ENCODE peak calls at places on chromosome 15, in nine cellular contexts. One of them, this sample, is unnamed.

GRCh38 chr15:42616107-42616506 is 40.7 kb downstream of the STARD9 start:
- DNase-seq in WTC11: no peak
- DNase-seq in neural crest cell: no peak
- DNase-seq in ACHN: no peak
- DNase-seq in stomach: no peak
- DNase-seq in iris pigment epithelial cell: no peak
- DNase-seq in lung: no peak
- DNase-seq in foreskin fibroblast: no peak
- DNase-seq in activated CD4-positive, alpha-beta T cell treated with anti-CD3 and anti-CD28 coated beads, Interleukin-2, amount 50 U/mL, for 1 hour: no peak
- DNase-seq in this sample: no peak

GRCh38 chr15:67832031-67832551 is 6.8 kb downstream of the SKOR1 start:
- DNase-seq in WTC11: peak
- DNase-seq in neural crest cell: no peak
- DNase-seq in ACHN: peak
- DNase-seq in stomach: no peak
- DNase-seq in iris pigment epithelial cell: no peak
- DNase-seq in lung: no peak
- DNase-seq in foreskin fibroblast: no peak
- DNase-seq in activated CD4-positive, alpha-beta T cell treated with anti-CD3 and anti-CD28 coated beads, Interleukin-2, amount 50 U/mL, for 1 hour: no peak
- DNase-seq in this sample: peak

GRCh38 chr15:42456971-42457370 is 34.0 kb downstream of the ZNF106 start:
- DNase-seq in WTC11: no peak
- DNase-seq in neural crest cell: no peak
- DNase-seq in ACHN: no peak
- DNase-seq in stomach: no peak
- DNase-seq in iris pigment epithelial cell: no peak
- DNase-seq in lung: no peak
- DNase-seq in foreskin fibroblast: peak
- DNase-seq in activated CD4-positive, alpha-beta T cell treated with anti-CD3 and anti-CD28 coated beads, Interleukin-2, amount 50 U/mL, for 1 hour: no peak
- DNase-seq in this sample: no peak

GRCh38 chr15:68821898-68822380 is 1.2 kb upstream of the ANP32A start:
- DNase-seq in WTC11: no peak
- DNase-seq in neural crest cell: no peak
- DNase-seq in ACHN: peak
- DNase-seq in stomach: no peak
- DNase-seq in iris pigment epithelial cell: peak
- DNase-seq in lung: no peak
- DNase-seq in foreskin fibroblast: no peak
- DNase-seq in activated CD4-positive, alpha-beta T cell treated with anti-CD3 and anti-CD28 coated beads, Interleukin-2, amount 50 U/mL, for 1 hour: peak
- DNase-seq in this sample: no peak

GRCh38 chr15:48392356-48392755 is 61.1 kb downstream of the DUT start:
- DNase-seq in WTC11: no peak
- DNase-seq in neural crest cell: no peak
- DNase-seq in ACHN: no peak
- DNase-seq in stomach: no peak
- DNase-seq in iris pigment epithelial cell: peak
- DNase-seq in lung: peak
- DNase-seq in foreskin fibroblast: no peak
- DNase-seq in activated CD4-positive, alpha-beta T cell treated with anti-CD3 and anti-CD28 coated beads, Interleukin-2, amount 50 U/mL, for 1 hour: no peak
- DNase-seq in this sample: peak

GRCh38 chr15:34055868-34056595 is 17.0 kb upstream of the AVEN start:
- DNase-seq in WTC11: no peak
- DNase-seq in neural crest cell: no peak
- DNase-seq in ACHN: peak
- DNase-seq in stomach: no peak
- DNase-seq in iris pigment epithelial cell: peak
- DNase-seq in lung: no peak
- DNase-seq in foreskin fibroblast: peak
- DNase-seq in activated CD4-positive, alpha-beta T cell treated with anti-CD3 and anti-CD28 coated beads, Interleukin-2, amount 50 U/mL, for 1 hour: no peak
- DNase-seq in this sample: no peak

GRCh38 chr15:59879506-59879905 is 124.6 kb upstream of the FOXB1 start:
- DNase-seq in WTC11: no peak
- DNase-seq in neural crest cell: no peak
- DNase-seq in ACHN: no peak
- DNase-seq in stomach: no peak
- DNase-seq in iris pigment epithelial cell: peak
- DNase-seq in lung: no peak
- DNase-seq in foreskin fibroblast: peak
- DNase-seq in activated CD4-positive, alpha-beta T cell treated with anti-CD3 and anti-CD28 coated beads, Interleukin-2, amount 50 U/mL, for 1 hour: no peak
- DNase-seq in this sample: no peak

GRCh38 chr15:50181983-50182232 is at the start of gene SLC27A2:
- DNase-seq in WTC11: peak
- DNase-seq in neural crest cell: peak
- DNase-seq in ACHN: no peak
- DNase-seq in stomach: peak
- DNase-seq in iris pigment epithelial cell: no peak
- DNase-seq in lung: no peak
- DNase-seq in foreskin fibroblast: no peak
- DNase-seq in activated CD4-positive, alpha-beta T cell treated with anti-CD3 and anti-CD28 coated beads, Interleukin-2, amount 50 U/mL, for 1 hour: no peak
- DNase-seq in this sample: peak

GRCh38 chr15:66771351-66771650 is 69.3 kb downstream of the SMAD6 start:
- DNase-seq in WTC11: no peak
- DNase-seq in neural crest cell: no peak
- DNase-seq in ACHN: no peak
- DNase-seq in stomach: no peak
- DNase-seq in iris pigment epithelial cell: no peak
- DNase-seq in lung: no peak
- DNase-seq in foreskin fibroblast: no peak
- DNase-seq in activated CD4-positive, alpha-beta T cell treated with anti-CD3 and anti-CD28 coated beads, Interleukin-2, amount 50 U/mL, for 1 hour: no peak
- DNase-seq in this sample: no peak

GRCh38 chr15:89928421-89928820 is 15.7 kb upstream of the ARPIN start:
- DNase-seq in WTC11: no peak
- DNase-seq in neural crest cell: no peak
- DNase-seq in ACHN: no peak
- DNase-seq in stomach: no peak
- DNase-seq in iris pigment epithelial cell: no peak
- DNase-seq in lung: no peak
- DNase-seq in foreskin fibroblast: no peak
- DNase-seq in activated CD4-positive, alpha-beta T cell treated with anti-CD3 and anti-CD28 coated beads, Interleukin-2, amount 50 U/mL, for 1 hour: no peak
- DNase-seq in this sample: no peak

GRCh38 chr15:82197734-82198594 is 64.6 kb downstream of the EFL1 start:
- DNase-seq in WTC11: peak
- DNase-seq in neural crest cell: peak
- DNase-seq in ACHN: peak
- DNase-seq in stomach: peak
- DNase-seq in iris pigment epithelial cell: peak
- DNase-seq in lung: peak
- DNase-seq in foreskin fibroblast: peak
- DNase-seq in activated CD4-positive, alpha-beta T cell treated with anti-CD3 and anti-CD28 coated beads, Interleukin-2, amount 50 U/mL, for 1 hour: peak
- DNase-seq in this sample: peak

GRCh38 chr15:36951747-36952247 is 148.6 kb downstream of the MEIS2 start:
- DNase-seq in WTC11: no peak
- DNase-seq in neural crest cell: no peak
- DNase-seq in ACHN: no peak
- DNase-seq in stomach: no peak
- DNase-seq in iris pigment epithelial cell: peak
- DNase-seq in lung: no peak
- DNase-seq in foreskin fibroblast: peak
- DNase-seq in activated CD4-positive, alpha-beta T cell treated with anti-CD3 and anti-CD28 coated beads, Interleukin-2, amount 50 U/mL, for 1 hour: no peak
- DNase-seq in this sample: no peak

GRCh38 chr15:62874933-62875625 is 167.5 kb upstream of the TPM1 start:
- DNase-seq in WTC11: no peak
- DNase-seq in neural crest cell: no peak
- DNase-seq in ACHN: no peak
- DNase-seq in stomach: no peak
- DNase-seq in iris pigment epithelial cell: no peak
- DNase-seq in lung: no peak
- DNase-seq in foreskin fibroblast: no peak
- DNase-seq in activated CD4-positive, alpha-beta T cell treated with anti-CD3 and anti-CD28 coated beads, Interleukin-2, amount 50 U/mL, for 1 hour: no peak
- DNase-seq in this sample: no peak

GRCh38 chr15:95669146-95669922 is 661.2 kb upstream of the NR2F2 start:
- DNase-seq in WTC11: peak
- DNase-seq in neural crest cell: no peak
- DNase-seq in ACHN: no peak
- DNase-seq in stomach: no peak
- DNase-seq in iris pigment epithelial cell: peak
- DNase-seq in lung: no peak
- DNase-seq in foreskin fibroblast: no peak
- DNase-seq in activated CD4-positive, alpha-beta T cell treated with anti-CD3 and anti-CD28 coated beads, Interleukin-2, amount 50 U/mL, for 1 hour: no peak
- DNase-seq in this sample: no peak

GRCh38 chr15:79942656-79943481 is 28.1 kb downstream of the BCL2A1 start:
- DNase-seq in WTC11: no peak
- DNase-seq in neural crest cell: no peak
- DNase-seq in ACHN: peak
- DNase-seq in stomach: no peak
- DNase-seq in iris pigment epithelial cell: peak
- DNase-seq in lung: no peak
- DNase-seq in foreskin fibroblast: peak
- DNase-seq in activated CD4-positive, alpha-beta T cell treated with anti-CD3 and anti-CD28 coated beads, Interleukin-2, amount 50 U/mL, for 1 hour: no peak
- DNase-seq in this sample: no peak

GRCh38 chr15:63539517-63539916 is 35.1 kb downstream of the USP3 start:
- DNase-seq in WTC11: no peak
- DNase-seq in neural crest cell: no peak
- DNase-seq in ACHN: no peak
- DNase-seq in stomach: peak
- DNase-seq in iris pigment epithelial cell: no peak
- DNase-seq in lung: no peak
- DNase-seq in foreskin fibroblast: no peak
- DNase-seq in activated CD4-positive, alpha-beta T cell treated with anti-CD3 and anti-CD28 coated beads, Interleukin-2, amount 50 U/mL, for 1 hour: no peak
- DNase-seq in this sample: no peak

GRCh38 chr15:96369351-96369750 is 38.9 kb downstream of the NR2F2 start:
- DNase-seq in WTC11: no peak
- DNase-seq in neural crest cell: no peak
- DNase-seq in ACHN: no peak
- DNase-seq in stomach: no peak
- DNase-seq in iris pigment epithelial cell: no peak
- DNase-seq in lung: no peak
- DNase-seq in foreskin fibroblast: no peak
- DNase-seq in activated CD4-positive, alpha-beta T cell treated with anti-CD3 and anti-CD28 coated beads, Interleukin-2, amount 50 U/mL, for 1 hour: no peak
- DNase-seq in this sample: no peak

GRCh38 chr15:56339594-56339993 is 25.6 kb upstream of the TEX9 start:
- DNase-seq in WTC11: no peak
- DNase-seq in neural crest cell: no peak
- DNase-seq in ACHN: no peak
- DNase-seq in stomach: no peak
- DNase-seq in iris pigment epithelial cell: peak
- DNase-seq in lung: no peak
- DNase-seq in foreskin fibroblast: no peak
- DNase-seq in activated CD4-positive, alpha-beta T cell treated with anti-CD3 and anti-CD28 coated beads, Interleukin-2, amount 50 U/mL, for 1 hour: no peak
- DNase-seq in this sample: no peak